ENCODE peak calls at places on chromosomes 11 and 22, in four cellular contexts. Z is WERI-Rb-1, I is sigmoid colon, F is AG04450. M is an unnamed sample.

GRCh38 chr22:50613291-50613981 is 12.8 kb downstream of the MAPK8IP2 start:
- DNase-seq in I (no peak), F (no peak), Z (peak), M (no peak)

GRCh38 chr22:43198936-43199335 is 12.0 kb upstream of the TTLL12 start:
- DNase-seq in I (no peak), F (no peak), Z (no peak), M (no peak)

GRCh38 chr11:130054966-130055365 is 14.7 kb upstream of the APLP2 start:
- DNase-seq in F (no peak), I (no peak), Z (no peak), M (no peak)

GRCh38 chr11:86727105-86727504 is 54.7 kb upstream of the ME3 start:
- DNase-seq in I (no peak), Z (no peak), F (no peak), M (no peak)

GRCh38 chr11:103958475-103959215 is 77.8 kb upstream of the DDI1 start:
- DNase-seq in F (no peak), I (no peak), Z (no peak), M (no peak)

GRCh38 chr22:44309137-44309536 is 3.6 kb downstream of the SHISAL1 start:
- DNase-seq in I (peak), Z (peak), F (peak), M (no peak)

GRCh38 chr22:45942787-45943493 is 34.0 kb downstream of the WNT7B start:
- DNase-seq in F (no peak), Z (no peak), I (no peak), M (no peak)

GRCh38 chr22:41352058-41352457 is 29.7 kb upstream of the TEF start:
- DNase-seq in F (no peak), I (peak), Z (no peak), M (no peak)

GRCh38 chr11:78050964-78051831 is 12.5 kb upstream of the THRSP start:
- DNase-seq in Z (no peak), F (no peak), I (no peak), M (no peak)

GRCh38 chr22:23578306-23578705 is 1.8 kb downstream of the IGLL1 start:
- DNase-seq in F (no peak), Z (no peak), I (no peak), M (no peak)

GRCh38 chr11:110679323-110679980 is 32.8 kb downstream of the ARHGAP20 start:
- DNase-seq in Z (no peak), I (no peak), F (peak), M (no peak)

GRCh38 chr22:29080061-29080975 is 7.5 kb downstream of the KREMEN1 start:
- DNase-seq in F (no peak), I (no peak), Z (peak), M (peak)

GRCh38 chr11:72643547-72643946 is 30.7 kb downstream of the PDE2A start:
- DNase-seq in I (no peak), F (no peak), Z (no peak), M (no peak)

DNA sequence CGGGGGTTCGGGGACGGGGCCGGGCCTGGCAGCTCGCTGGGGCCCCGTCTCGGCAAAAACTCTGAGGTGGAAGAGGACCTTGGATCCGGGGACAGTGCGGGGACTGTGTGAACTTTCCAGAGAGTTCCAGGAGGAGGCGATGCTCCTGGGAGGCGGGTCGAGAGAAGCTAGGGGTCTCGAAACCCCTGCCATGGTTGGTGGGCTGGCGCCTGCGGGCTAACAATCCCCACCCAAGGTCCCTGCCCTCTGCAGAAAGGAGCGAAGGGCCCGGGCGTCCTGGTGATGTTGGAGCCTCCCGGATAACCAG is 4.7 kb upstream of the GRK2 start:
- DNase-seq in F (no peak), Z (no peak), I (peak), M (no peak)
- TF ChIP-seq CTCF in F (peak), Z (peak), I (no peak), M (no peak)

GRCh38 chr22:39306456-39307361 is 12.7 kb downstream of the RPL3 start:
- DNase-seq in I (no peak), Z (peak), F (no peak), M (no peak)
- TF ChIP-seq CTCF in I (no peak), Z (peak), F (peak), M (no peak)

GRCh38 chr11:57459112-57460016 is 964 bp upstream of the RTN4RL2 start:
- DNase-seq in F (no peak), I (no peak), Z (no peak), M (peak)

GRCh38 chr11:57461841-57462489 is 1.6 kb downstream of the RTN4RL2 start:
- DNase-seq in I (no peak), Z (no peak), F (no peak), M (no peak)

GRCh38 chr11:57460756-57461749 is 725 bp downstream of the RTN4RL2 start:
- DNase-seq in Z (no peak), F (no peak), I (no peak), M (peak)

GRCh38 chr11:57458410-57459111 is 1.8 kb upstream of the RTN4RL2 start:
- DNase-seq in I (no peak), Z (peak), F (no peak), M (peak)

DNA sequence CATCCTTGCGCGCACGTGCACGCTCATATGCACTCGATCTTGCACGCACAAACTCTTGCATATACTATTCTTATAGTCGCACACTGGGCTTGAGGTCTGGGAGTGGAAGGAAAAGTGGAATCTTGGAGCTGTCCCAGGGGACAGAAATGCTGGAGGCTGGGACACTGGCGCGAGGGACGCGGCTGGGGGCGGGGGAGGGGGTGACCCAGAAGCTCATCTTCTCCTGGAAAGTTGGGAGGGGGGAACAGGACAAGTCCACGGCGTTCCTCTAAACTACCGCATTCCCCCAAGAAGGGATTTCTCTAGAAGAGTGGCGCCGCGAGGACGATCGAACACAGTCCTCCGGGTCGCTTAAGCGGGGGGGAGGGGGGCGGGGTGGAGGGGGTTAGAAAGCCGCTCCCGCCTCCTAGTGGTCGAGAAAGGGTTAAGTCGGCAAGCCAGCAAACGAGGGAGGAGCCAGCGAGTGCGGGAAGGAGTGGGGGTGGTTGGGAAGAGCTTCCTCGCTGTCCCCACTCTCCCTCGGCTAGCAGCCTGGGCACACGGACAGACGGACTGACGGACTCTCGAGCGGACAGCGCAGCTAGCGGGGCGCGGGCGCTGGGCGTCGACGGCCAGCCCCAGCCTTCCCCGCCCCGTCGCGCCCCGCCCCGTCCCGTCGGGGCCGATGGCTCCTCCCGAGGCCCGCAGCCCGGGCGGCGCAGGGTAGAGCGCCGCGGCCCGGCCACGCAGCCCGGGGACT is at the start of gene RTN4RL2:
- DNase-seq in F (no peak), Z (peak), I (no peak), M (peak)
- TF ChIP-seq CTCF in F (peak), Z (peak), I (no peak), M (peak)

GRCh38 chr11:1231396-1232327 is 8.8 kb downstream of the MUC5B start:
- DNase-seq in I (peak), Z (peak), F (no peak), M (peak)

GRCh38 chr11:1228921-1229451 is 6.1 kb downstream of the MUC5B start:
- DNase-seq in I (no peak), Z (no peak), F (no peak), M (peak)

GRCh38 chr11:1229471-1230120 is 6.7 kb downstream of the MUC5B start:
- DNase-seq in Z (peak), F (no peak), I (peak), M (peak)

GRCh38 chr11:1230121-1230455 is 7.2 kb downstream of the MUC5B start:
- DNase-seq in I (peak), Z (peak), F (no peak), M (no peak)

GRCh38 chr11:1230456-1231395 is 7.9 kb downstream of the MUC5B start:
- DNase-seq in Z (peak), F (no peak), I (peak), M (peak)
- TF ChIP-seq CTCF in Z (no peak), F (no peak), I (no peak), M (no peak)

GRCh38 chr11:65900125-65900898 is at the start of gene FOSL1:
- DNase-seq in F (peak), I (peak), Z (peak), M (no peak)

GRCh38 chr11:65900899-65901180 is 652 bp upstream of the FOSL1 start:
- DNase-seq in I (no peak), Z (no peak), F (no peak), M (no peak)

GRCh38 chr11:65903068-65903481 is 2.9 kb upstream of the FOSL1 start:
- DNase-seq in Z (no peak), F (no peak), I (no peak), M (no peak)

GRCh38 chr11:65906602-65907001 is 6.4 kb upstream of the FOSL1 start:
- DNase-seq in F (no peak), I (no peak), Z (no peak), M (no peak)

GRCh38 chr11:65903715-65904114 is 3.5 kb upstream of the FOSL1 start:
- DNase-seq in F (no peak), I (no peak), Z (no peak), M (no peak)
- TF ChIP-seq CTCF in F (no peak), I (no peak), Z (no peak), M (no peak)

GRCh38 chr11:32448232-32448631 is 12.9 kb upstream of the WT1 start:
- DNase-seq in Z (no peak), F (no peak), I (no peak), M (no peak)
- TF ChIP-seq CTCF in Z (peak), F (no peak), I (no peak), M (no peak)

M was measured in glutamatergic neuron.